ENCODE peak calls at places on chromosome 3, in eight cellular contexts. D, C, J, W, G, Z, S and X are unnamed samples.

GRCh38 chr3:57826286-57826951 is 70.3 kb downstream of the SLMAP start:
- DNase-seq in D (no peak), C (no peak), J (no peak), W (no peak), G (no peak), Z (no peak), S (no peak), X (peak; percentile 20)

GRCh38 chr3:120111898-120112297 is 17.7 kb upstream of the GSK3B start:
- DNase-seq in D (no peak), C (no peak), J (no peak), W (no peak), G (no peak), Z (no peak), S (no peak), X (no peak)

GRCh38 chr3:178434206-178434805 is 101.9 kb upstream of the KCNMB2 start:
- DNase-seq in D (no peak), C (no peak), J (no peak), W (no peak), G (no peak), Z (no peak), S (no peak), X (no peak)

GRCh38 chr3:186938716-186939115 is 8.4 kb downstream of the ST6GAL1 start:
- DNase-seq in D (no peak), C (no peak), J (no peak), W (no peak), G (no peak), Z (no peak), S (no peak), X (peak; percentile 71)

GRCh38 chr3:56302417-56302816 is 165.8 kb downstream of the ERC2 start:
- DNase-seq in D (no peak), C (no peak), J (no peak), W (no peak), G (no peak), Z (peak; percentile 33), S (no peak), X (no peak)

GRCh38 chr3:161545823-161546222 is 49.2 kb downstream of the OTOL1 start:
- DNase-seq in D (no peak), C (no peak), J (no peak), W (no peak), G (no peak), Z (no peak), S (no peak), X (no peak)

GRCh38 chr3:138011722-138012121 is 1.8 kb downstream of the CLDN18 start:
- DNase-seq in D (no peak), C (no peak), J (no peak), W (no peak), G (no peak), Z (no peak), S (no peak), X (no peak)

GRCh38 chr3:72721696-72722381 is 126.4 kb downstream of the SHQ1 start:
- DNase-seq in D (no peak), C (no peak), J (no peak), W (no peak), G (no peak), Z (peak; percentile 22), S (no peak), X (peak; percentile 63)

GRCh38 chr3:11379238-11379823 is 107.1 kb downstream of the ATG7 start:
- DNase-seq in D (no peak), C (no peak), J (no peak), W (no peak), G (no peak), Z (peak; percentile 47), S (no peak), X (peak; percentile 49)

GRCh38 chr3:112327371-112327951 is 5.5 kb upstream of the CD200 start:
- DNase-seq in D (no peak), C (no peak), J (no peak), W (no peak), G (no peak), Z (peak; percentile 37), S (no peak), X (peak; percentile 87)

GRCh38 chr3:66633564-66633963 is 132.7 kb upstream of the LRIG1 start:
- DNase-seq in D (no peak), C (no peak), J (no peak), W (no peak), G (no peak), Z (no peak), S (no peak), X (no peak)

GRCh38 chr3:66763294-66763693 is 234.8 kb upstream of the KBTBD8 start:
- DNase-seq in D (no peak), C (no peak), J (peak; percentile 75), W (peak; percentile 83), G (no peak), Z (no peak), S (no peak), X (peak; percentile 31)

GRCh38 chr3:45592830-45593707 is 1.5 kb upstream of the LIMD1 start:
- DNase-seq in D (peak; percentile 70), C (peak; percentile 95), J (peak; percentile 81), W (peak; percentile 95), G (peak; percentile 92), Z (peak; percentile 96), S (peak; percentile 96), X (peak; percentile 92)

GRCh38 chr3:195030791-195031321 is 240.1 kb downstream of the XXYLT1 start:
- DNase-seq in D (no peak), C (no peak), J (peak; percentile 98), W (no peak), G (no peak), Z (no peak), S (peak; percentile 54), X (no peak)

GRCh38 chr3:13112521-13113345 is 39.5 kb upstream of the IQSEC1 start:
- DNase-seq in D (no peak), C (peak; percentile 34), J (peak; percentile 55), W (peak; percentile 29), G (no peak), Z (no peak), S (peak; percentile 57), X (no peak)

GRCh38 chr3:133588035-133588434 is 14.5 kb downstream of the CDV3 start:
- DNase-seq in D (no peak), C (no peak), J (no peak), W (no peak), G (no peak), Z (no peak), S (no peak), X (no peak)

GRCh38 chr3:150256336-150256735 is 151.8 kb upstream of the TSC22D2 start:
- DNase-seq in D (no peak), C (no peak), J (no peak), W (no peak), G (no peak), Z (no peak), S (no peak), X (no peak)

GRCh38 chr3:11718582-11719405 is 75.1 kb upstream of the VGLL4 start:
- DNase-seq in D (no peak), C (peak; percentile 65), J (no peak), W (peak; percentile 81), G (peak; percentile 63), Z (peak; percentile 25), S (peak; percentile 71), X (peak; percentile 64)

GRCh38 chr3:60414047-60414446 is 837.2 kb downstream of the FHIT start:
- DNase-seq in D (no peak), C (no peak), J (no peak), W (no peak), G (no peak), Z (no peak), S (no peak), X (no peak)

GRCh38 chr3:39665441-39665840 is 144.0 kb upstream of the MYRIP start:
- DNase-seq in D (no peak), C (no peak), J (no peak), W (no peak), G (no peak), Z (no peak), S (no peak), X (no peak)

GRCh38 chr3:197495999-197496745 is 59.6 kb downstream of the BDH1 start:
- DNase-seq in D (no peak), C (no peak), J (no peak), W (no peak), G (no peak), Z (no peak), S (no peak), X (no peak)

DNA sequence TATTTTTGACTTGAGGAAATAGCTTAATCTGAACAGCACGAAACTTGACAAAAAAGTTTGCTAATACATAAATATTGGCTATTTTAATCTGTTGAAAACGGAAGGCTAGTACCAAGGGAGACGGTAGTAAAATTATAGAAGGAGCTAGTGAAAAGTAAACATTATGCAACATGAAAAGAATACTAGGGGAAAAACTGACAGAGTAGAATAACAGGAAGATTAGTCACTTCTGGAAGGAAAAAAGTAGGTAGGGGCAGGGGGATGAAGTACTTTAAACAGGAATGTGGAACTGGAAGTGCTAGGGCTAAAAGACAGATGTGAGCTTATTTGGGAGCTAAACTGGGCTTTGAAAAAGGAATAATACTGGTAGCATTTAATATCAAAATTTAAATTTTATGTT is 60.1 kb downstream of the MBNL1 start:
- DNase-seq in D (no peak), C (no peak), J (peak; percentile 91), W (no peak), G (no peak), Z (no peak), S (no peak), X (peak; percentile 89)
- H3K4me1 ChIP-seq in D (no peaks in the 10 kb centered on the region), C (peaks cover 30% of the 10 kb centered on the region), J (peaks cover 52% of the 10 kb centered on the region), W (peaks cover 50% of the 10 kb centered on the region), G (peaks cover 40% of the 10 kb centered on the region), Z (no peaks in the 10 kb centered on the region), S (peaks cover 66% of the 10 kb centered on the region), X (no peaks in the 10 kb centered on the region)

DNA sequence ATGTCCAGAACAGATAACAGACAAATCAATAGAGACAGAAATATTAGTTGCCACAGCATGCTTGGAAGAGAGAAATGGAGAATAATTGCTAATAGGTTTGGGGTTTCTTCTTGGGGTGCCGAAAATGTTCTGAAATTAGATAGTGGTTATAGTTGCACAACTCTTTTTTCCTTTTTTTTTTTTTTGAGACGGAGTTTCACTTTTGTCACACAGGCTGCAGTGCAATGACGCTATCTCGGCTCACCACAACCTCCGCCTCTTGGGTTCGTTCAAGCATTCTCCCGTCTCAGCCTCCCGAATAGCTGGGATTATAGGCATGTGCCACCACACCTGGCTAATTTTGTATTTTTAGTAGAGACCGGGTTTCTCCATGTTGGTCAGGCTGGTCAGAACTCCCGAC is 163.3 kb downstream of the PLCH1 start:
- DNase-seq in D (no peak), C (no peak), J (no peak), W (no peak), G (no peak), Z (no peak), S (no peak), X (no peak)
- H3K4me3 ChIP-seq in D (no peak overlapping the region), C (no peak overlapping the region), J (no peak overlapping the region), W (no peak overlapping the region), G (no peak overlapping the region), Z (no peak overlapping the region), S (no peak overlapping the region), X (no peak overlapping the region)

GRCh38 chr3:176699307-176699706 is 498.0 kb downstream of the TBL1XR1 start:
- DNase-seq in D (no peak), C (no peak), J (no peak), W (no peak), G (no peak), Z (no peak), S (no peak), X (no peak)
- H3K4me1 ChIP-seq in D (no peaks in the 10 kb centered on the region), C (no peaks in the 10 kb centered on the region), J (no peaks in the 10 kb centered on the region), W (no peaks in the 10 kb centered on the region), G (peaks cover 20% of the 10 kb centered on the region), Z (peaks cover 13% of the 10 kb centered on the region), S (no peaks in the 10 kb centered on the region), X (peaks cover 4% of the 10 kb centered on the region)

DNA sequence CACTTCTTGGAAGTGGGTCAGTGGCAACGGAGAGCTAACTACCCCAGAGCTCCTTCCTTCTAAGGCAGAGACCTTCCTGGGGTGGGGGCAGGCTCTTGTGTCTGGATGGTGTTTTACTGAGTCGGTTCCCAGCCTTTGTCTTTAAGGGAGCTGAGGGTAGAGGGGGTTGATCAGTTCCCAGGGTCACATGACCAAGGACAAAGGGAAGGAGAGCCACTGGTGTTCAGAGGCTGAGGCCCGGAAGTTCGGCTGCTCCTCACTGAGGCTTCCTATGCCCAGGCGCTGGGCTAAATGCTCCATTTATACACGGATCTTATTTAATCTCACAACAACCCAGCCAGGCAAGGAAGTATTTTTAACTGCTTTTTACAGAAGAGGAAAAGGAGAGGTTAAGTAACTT is 21.0 kb downstream of the EPHB3 start:
- DNase-seq in D (no peak), C (peak; percentile 56), J (no peak), W (no peak), G (no peak), Z (peak; percentile 88), S (no peak), X (peak; percentile 78)
- H3K4me3 ChIP-seq in D (peak overlapping the region; percentile 44), C (no peak overlapping the region), J (no peak overlapping the region), W (peak overlapping the region; percentile 45), G (no peak overlapping the region), Z (peak overlapping the region; percentile 56), S (peak overlapping the region; percentile 48), X (peak overlapping the region; percentile 17)